ENCODE peak calls at places on chromosomes 11 and 22, in nine cellular contexts. One of them, this sample, is unnamed.

GRCh38 chr11:60905551-60906113 is 753 bp downstream of the PRPF19 start:
- DNase-seq in AG09309: no peak
- DNase-seq in H9: no peak
- DNase-seq in nephron progenitor cell: no peak
- DNase-seq in tibial nerve: no peak
- DNase-seq in AG04450: no peak
- DNase-seq in cardiac fibroblast: peak
- DNase-seq in breast epithelium: no peak
- DNase-seq in WTC11: no peak
- DNase-seq in this sample: peak

GRCh38 chr11:118928870-118929495 is 3.3 kb upstream of the BCL9L start:
- DNase-seq in tibial nerve: no peak
- DNase-seq in nephron progenitor cell: peak
- DNase-seq in WTC11: no peak
- DNase-seq in H9: no peak
- DNase-seq in cardiac fibroblast: peak
- DNase-seq in breast epithelium: no peak
- DNase-seq in AG04450: no peak
- DNase-seq in AG09309: no peak
- DNase-seq in this sample: no peak

GRCh38 chr11:41074318-41074717 is 385.1 kb downstream of the LRRC4C start:
- DNase-seq in cardiac fibroblast: no peak
- DNase-seq in breast epithelium: no peak
- DNase-seq in AG04450: no peak
- DNase-seq in WTC11: no peak
- DNase-seq in AG09309: no peak
- DNase-seq in H9: no peak
- DNase-seq in nephron progenitor cell: no peak
- DNase-seq in tibial nerve: no peak
- DNase-seq in this sample: no peak

GRCh38 chr11:76768091-76769047 is 14.8 kb upstream of the TSKU start:
- DNase-seq in H9: no peak
- DNase-seq in WTC11: no peak
- DNase-seq in tibial nerve: no peak
- DNase-seq in AG09309: no peak
- DNase-seq in breast epithelium: peak
- DNase-seq in AG04450: no peak
- DNase-seq in nephron progenitor cell: no peak
- DNase-seq in cardiac fibroblast: no peak
- DNase-seq in this sample: no peak

GRCh38 chr22:32531955-32532818 is 57.6 kb downstream of the FBXO7 start:
- DNase-seq in AG04450: peak
- DNase-seq in tibial nerve: peak
- DNase-seq in AG09309: peak
- DNase-seq in breast epithelium: peak
- DNase-seq in cardiac fibroblast: peak
- DNase-seq in WTC11: peak
- DNase-seq in nephron progenitor cell: peak
- DNase-seq in H9: peak
- DNase-seq in this sample: peak

GRCh38 chr11:14519692-14520085 is 497 bp downstream of the PSMA1 start:
- DNase-seq in breast epithelium: no peak
- DNase-seq in H9: no peak
- DNase-seq in tibial nerve: no peak
- DNase-seq in nephron progenitor cell: no peak
- DNase-seq in cardiac fibroblast: peak
- DNase-seq in WTC11: no peak
- DNase-seq in AG04450: no peak
- DNase-seq in AG09309: no peak
- DNase-seq in this sample: peak

GRCh38 chr11:20477418-20478090 is 90.0 kb downstream of the PRMT3 start:
- DNase-seq in tibial nerve: no peak
- DNase-seq in breast epithelium: no peak
- DNase-seq in AG04450: no peak
- DNase-seq in AG09309: no peak
- DNase-seq in H9: no peak
- DNase-seq in nephron progenitor cell: no peak
- DNase-seq in WTC11: no peak
- DNase-seq in cardiac fibroblast: peak
- DNase-seq in this sample: no peak

GRCh38 chr11:114058026-114058706 is 1.3 kb upstream of the ZBTB16 start:
- DNase-seq in cardiac fibroblast: peak
- DNase-seq in tibial nerve: no peak
- DNase-seq in AG09309: no peak
- DNase-seq in AG04450: no peak
- DNase-seq in WTC11: peak
- DNase-seq in breast epithelium: no peak
- DNase-seq in H9: peak
- DNase-seq in nephron progenitor cell: peak
- DNase-seq in this sample: no peak

GRCh38 chr11:14899087-14899363 is 7.0 kb upstream of the CYP2R1 start:
- DNase-seq in nephron progenitor cell: no peak
- DNase-seq in breast epithelium: no peak
- DNase-seq in H9: no peak
- DNase-seq in AG09309: no peak
- DNase-seq in AG04450: no peak
- DNase-seq in WTC11: no peak
- DNase-seq in cardiac fibroblast: no peak
- DNase-seq in tibial nerve: no peak
- DNase-seq in this sample: no peak

GRCh38 chr22:19429950-19430889 is 1.3 kb downstream of the HIRA start:
- DNase-seq in cardiac fibroblast: peak
- DNase-seq in nephron progenitor cell: peak
- DNase-seq in AG09309: no peak
- DNase-seq in breast epithelium: no peak
- DNase-seq in AG04450: no peak
- DNase-seq in tibial nerve: no peak
- DNase-seq in WTC11: no peak
- DNase-seq in H9: no peak
- DNase-seq in this sample: peak

DNA sequence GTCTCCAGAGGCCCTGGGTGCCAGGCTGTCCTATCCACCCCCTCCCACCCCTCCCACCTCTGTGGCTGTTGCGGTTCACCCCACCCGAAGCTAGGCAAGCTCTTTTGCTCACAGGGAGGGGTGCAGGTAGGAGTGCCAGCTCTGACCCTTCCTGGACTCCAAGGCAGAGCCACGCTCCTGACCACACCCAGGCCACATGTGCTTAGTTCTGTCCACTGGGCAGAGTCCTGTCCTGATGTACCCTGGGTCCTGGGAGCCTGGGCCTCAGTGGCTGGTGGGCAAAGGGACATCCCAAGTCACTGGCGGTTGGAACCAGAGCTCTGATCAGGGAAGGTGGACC is 16.4 kb downstream of the IL17REL start:
- DNase-seq in WTC11: no peak
- DNase-seq in AG09309: no peak
- DNase-seq in breast epithelium: no peak
- DNase-seq in AG04450: no peak
- DNase-seq in H9: no peak
- DNase-seq in nephron progenitor cell: no peak
- DNase-seq in cardiac fibroblast: no peak
- DNase-seq in tibial nerve: no peak
- DNase-seq in this sample: no peak
- TF ChIP-seq CTCF in WTC11: no peak
- TF ChIP-seq CTCF in AG09309: no peak
- TF ChIP-seq CTCF in breast epithelium: no peak
- TF ChIP-seq CTCF in AG04450: no peak
- TF ChIP-seq CTCF in H9: no peak
- TF ChIP-seq CTCF in nephron progenitor cell: no peak
- TF ChIP-seq CTCF in cardiac fibroblast: no peak
- TF ChIP-seq CTCF in tibial nerve: no peak
- TF ChIP-seq CTCF in this sample: no peak

DNA sequence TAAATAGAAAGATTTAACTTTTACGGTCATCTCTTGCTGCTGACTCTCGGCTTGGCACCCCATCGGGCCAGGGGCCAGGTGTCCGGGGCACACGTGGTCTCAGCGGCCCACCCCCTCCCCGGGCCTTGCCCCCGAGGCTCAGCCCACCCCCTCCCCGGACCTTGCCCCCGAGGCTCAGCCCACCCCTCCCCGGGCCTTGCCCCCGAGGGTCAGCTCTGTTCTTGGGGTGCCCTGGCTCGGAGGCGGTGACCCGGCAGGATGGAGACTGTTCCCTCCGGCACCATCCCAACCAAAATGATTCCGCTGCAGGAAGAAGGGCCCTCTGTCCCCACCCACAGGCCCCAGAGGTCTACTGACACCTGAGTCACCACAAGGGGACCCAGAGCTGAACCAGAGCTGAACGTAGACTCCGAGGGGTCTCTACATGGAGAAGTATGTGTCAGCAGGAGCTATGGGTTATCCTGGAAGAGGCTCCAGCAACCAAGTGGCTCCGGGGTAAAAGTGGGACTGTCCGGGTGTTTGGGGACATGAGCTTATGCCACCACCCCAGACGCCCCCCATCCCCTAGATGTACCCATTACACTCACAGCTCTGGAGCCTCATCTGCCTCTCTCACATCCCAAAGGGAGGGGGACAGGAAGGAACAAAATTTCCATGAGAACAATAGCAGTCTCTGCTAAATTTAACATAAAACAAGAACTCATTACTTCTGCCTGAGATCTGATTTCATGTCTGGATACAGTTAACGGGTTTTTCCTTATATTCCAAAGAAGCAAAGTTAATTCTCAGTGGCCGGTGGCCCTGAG is 38.4 kb downstream of the MACROD1 start:
- DNase-seq in WTC11: no peak
- DNase-seq in AG04450: no peak
- DNase-seq in breast epithelium: no peak
- DNase-seq in cardiac fibroblast: no peak
- DNase-seq in tibial nerve: no peak
- DNase-seq in AG09309: no peak
- DNase-seq in H9: peak
- DNase-seq in nephron progenitor cell: no peak
- DNase-seq in this sample: no peak
- TF ChIP-seq CTCF in WTC11: no peak
- TF ChIP-seq CTCF in AG04450: no peak
- TF ChIP-seq CTCF in breast epithelium: no peak
- TF ChIP-seq CTCF in cardiac fibroblast: no peak
- TF ChIP-seq CTCF in tibial nerve: no peak
- TF ChIP-seq CTCF in AG09309: no peak
- TF ChIP-seq CTCF in H9: peak
- TF ChIP-seq CTCF in nephron progenitor cell: no peak
- TF ChIP-seq CTCF in this sample: no peak

GRCh38 chr11:33160587-33160986 is 693 bp downstream of the CSTF3 start:
- DNase-seq in H9: no peak
- DNase-seq in breast epithelium: no peak
- DNase-seq in AG04450: no peak
- DNase-seq in AG09309: no peak
- DNase-seq in nephron progenitor cell: no peak
- DNase-seq in cardiac fibroblast: no peak
- DNase-seq in WTC11: no peak
- DNase-seq in tibial nerve: no peak
- DNase-seq in this sample: no peak

GRCh38 chr11:33157103-33158027 is 3.9 kb downstream of the CSTF3 start:
- DNase-seq in breast epithelium: no peak
- DNase-seq in tibial nerve: no peak
- DNase-seq in cardiac fibroblast: peak
- DNase-seq in AG04450: no peak
- DNase-seq in H9: no peak
- DNase-seq in WTC11: no peak
- DNase-seq in nephron progenitor cell: no peak
- DNase-seq in AG09309: no peak
- DNase-seq in this sample: no peak

GRCh38 chr11:33160147-33160546 is 1.1 kb downstream of the CSTF3 start:
- DNase-seq in WTC11: no peak
- DNase-seq in cardiac fibroblast: peak
- DNase-seq in H9: no peak
- DNase-seq in AG09309: no peak
- DNase-seq in nephron progenitor cell: no peak
- DNase-seq in AG04450: no peak
- DNase-seq in breast epithelium: no peak
- DNase-seq in tibial nerve: no peak
- DNase-seq in this sample: peak

GRCh38 chr11:33158596-33158995 is 2.7 kb downstream of the CSTF3 start:
- DNase-seq in nephron progenitor cell: no peak
- DNase-seq in H9: no peak
- DNase-seq in WTC11: no peak
- DNase-seq in AG04450: no peak
- DNase-seq in AG09309: no peak
- DNase-seq in cardiac fibroblast: no peak
- DNase-seq in breast epithelium: no peak
- DNase-seq in tibial nerve: no peak
- DNase-seq in this sample: no peak

GRCh38 chr11:33161120-33162005 is at the start of gene CSTF3:
- DNase-seq in nephron progenitor cell: peak
- DNase-seq in H9: peak
- DNase-seq in AG04450: peak
- DNase-seq in AG09309: peak
- DNase-seq in cardiac fibroblast: peak
- DNase-seq in WTC11: peak
- DNase-seq in breast epithelium: peak
- DNase-seq in tibial nerve: peak
- DNase-seq in this sample: peak
- TF ChIP-seq CTCF in nephron progenitor cell: peak
- TF ChIP-seq CTCF in H9: peak
- TF ChIP-seq CTCF in AG04450: peak
- TF ChIP-seq CTCF in AG09309: peak
- TF ChIP-seq CTCF in cardiac fibroblast: peak
- TF ChIP-seq CTCF in WTC11: no peak
- TF ChIP-seq CTCF in breast epithelium: peak
- TF ChIP-seq CTCF in tibial nerve: peak
- TF ChIP-seq CTCF in this sample: peak

GRCh38 chr11:25737071-25737675 is 594.8 kb upstream of the ANO3 start:
- DNase-seq in breast epithelium: no peak
- DNase-seq in WTC11: no peak
- DNase-seq in cardiac fibroblast: no peak
- DNase-seq in H9: no peak
- DNase-seq in tibial nerve: no peak
- DNase-seq in nephron progenitor cell: no peak
- DNase-seq in AG09309: no peak
- DNase-seq in AG04450: no peak
- DNase-seq in this sample: no peak
- TF ChIP-seq CTCF in breast epithelium: no peak
- TF ChIP-seq CTCF in WTC11: no peak
- TF ChIP-seq CTCF in cardiac fibroblast: no peak
- TF ChIP-seq CTCF in H9: no peak
- TF ChIP-seq CTCF in tibial nerve: no peak
- TF ChIP-seq CTCF in nephron progenitor cell: no peak
- TF ChIP-seq CTCF in AG09309: no peak
- TF ChIP-seq CTCF in AG04450: no peak
- TF ChIP-seq CTCF in this sample: no peak

GRCh38 chr22:42902875-42903510 is 45.9 kb upstream of the ARFGAP3 start:
- DNase-seq in H9: peak
- DNase-seq in AG04450: peak
- DNase-seq in WTC11: peak
- DNase-seq in nephron progenitor cell: no peak
- DNase-seq in breast epithelium: no peak
- DNase-seq in cardiac fibroblast: peak
- DNase-seq in tibial nerve: no peak
- DNase-seq in AG09309: no peak
- DNase-seq in this sample: no peak
- TF ChIP-seq CTCF in H9: peak
- TF ChIP-seq CTCF in AG04450: peak
- TF ChIP-seq CTCF in WTC11: no peak
- TF ChIP-seq CTCF in nephron progenitor cell: no peak
- TF ChIP-seq CTCF in breast epithelium: no peak
- TF ChIP-seq CTCF in cardiac fibroblast: no peak
- TF ChIP-seq CTCF in tibial nerve: no peak
- TF ChIP-seq CTCF in AG09309: no peak
- TF ChIP-seq CTCF in this sample: no peak

This sample was measured in HFFc6.